ENCODE peak calls at places on chromosome 17, in four cellular contexts. D is HepG2, Y is K562, P is H1. V is an unnamed sample.

GRCh38 chr17:9371019-9371418 is 204.6 kb downstream of the STX8 start:
- DNase-seq in D (peak; percentile 83), Y (no peak), P (no peak), V (peak; percentile 78)

GRCh38 chr17:65677932-65678331 is 116.5 kb upstream of the AXIN2 start:
- DNase-seq in D (peak; percentile 56), Y (no peak), P (no peak), V (no peak)

GRCh38 chr17:48860034-48860433 is 29.2 kb downstream of the CALCOCO2 start:
- DNase-seq in D (no peak), Y (no peak), P (no peak), V (no peak)

GRCh38 chr17:68512967-68513474 is 791 bp downstream of the PRKAR1A start:
- DNase-seq in D (no peak), Y (no peak), P (no peak), V (peak; percentile 60)

GRCh38 chr17:63439682-63440081 is 6.4 kb downstream of the CYB561 start:
- DNase-seq in D (no peak), Y (no peak), P (no peak), V (peak; percentile 32)

GRCh38 chr17:77497578-77497934 is 356.8 kb downstream of the SEC14L1 start:
- DNase-seq in D (no peak), Y (no peak), P (no peak), V (no peak)

GRCh38 chr17:15744091-15744676 is 12.1 kb downstream of the TBC1D26 start:
- DNase-seq in D (no peak), Y (no peak), P (no peak), V (no peak)

GRCh38 chr17:28946239-28946638 is 5.1 kb downstream of the PHF12 start:
- DNase-seq in D (no peak), Y (no peak), P (no peak), V (peak; percentile 88)

GRCh38 chr17:57577751-57578607 is 167.1 kb downstream of the CCDC182 start:
- DNase-seq in D (peak; percentile 95), Y (no peak), P (no peak), V (no peak)

GRCh38 chr17:77483128-77483598 is 342.4 kb downstream of the SEC14L1 start:
- DNase-seq in D (no peak), Y (no peak), P (no peak), V (no peak)

GRCh38 chr17:50953518-50953830 is 87.3 kb upstream of the TOB1 start:
- DNase-seq in D (no peak), Y (no peak), P (no peak), V (no peak)

GRCh38 chr17:50955667-50956120 is 89.5 kb upstream of the TOB1 start:
- DNase-seq in D (no peak), Y (no peak), P (no peak), V (no peak)

GRCh38 chr17:50953831-50954601 is 87.9 kb upstream of the TOB1 start:
- DNase-seq in D (no peak), Y (no peak), P (no peak), V (peak; percentile 65)

GRCh38 chr17:50955160-50955559 is 89.0 kb upstream of the TOB1 start:
- DNase-seq in D (no peak), Y (no peak), P (no peak), V (no peak)

DNA sequence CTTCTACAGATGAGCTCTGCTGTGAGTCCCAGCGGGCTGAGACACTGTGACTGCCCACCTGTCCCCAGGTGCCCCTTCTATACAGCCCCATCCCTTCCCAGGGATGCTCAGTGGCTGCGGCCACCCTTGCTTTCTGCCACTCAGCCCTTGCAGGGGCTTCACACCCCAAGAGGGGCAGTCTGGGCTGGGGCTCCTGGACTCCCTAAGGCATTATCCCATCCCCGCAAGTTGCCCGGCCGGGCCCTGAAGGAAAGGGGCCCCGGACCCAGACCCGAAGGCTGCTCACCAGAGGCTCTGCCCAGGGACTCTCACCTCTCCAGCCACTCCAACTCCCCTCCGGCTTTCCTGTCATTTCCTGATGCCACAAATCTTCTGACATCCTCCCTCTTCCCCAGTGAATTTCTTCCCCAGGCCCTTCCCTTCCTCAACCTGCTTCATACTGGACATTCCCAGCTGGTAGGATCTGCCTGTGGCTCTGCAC is 88.5 kb upstream of the TOB1 start:
- DNase-seq in D (no peak), Y (no peak), P (no peak), V (no peak)
- H3K9ac ChIP-seq in D (no peak overlapping the region), Y (peak overlapping the region; percentile 18), P (no peak overlapping the region), V (no peak overlapping the region)

GRCh38 chr17:81400154-81400938 is 5.1 kb downstream of the BAHCC1 start:
- DNase-seq in D (no peak), Y (peak; percentile 60), P (no peak), V (peak; percentile 67)
- TF ChIP-seq JUN in D (no peak), Y (no peak), P (no peak), V (no peak)

DNA sequence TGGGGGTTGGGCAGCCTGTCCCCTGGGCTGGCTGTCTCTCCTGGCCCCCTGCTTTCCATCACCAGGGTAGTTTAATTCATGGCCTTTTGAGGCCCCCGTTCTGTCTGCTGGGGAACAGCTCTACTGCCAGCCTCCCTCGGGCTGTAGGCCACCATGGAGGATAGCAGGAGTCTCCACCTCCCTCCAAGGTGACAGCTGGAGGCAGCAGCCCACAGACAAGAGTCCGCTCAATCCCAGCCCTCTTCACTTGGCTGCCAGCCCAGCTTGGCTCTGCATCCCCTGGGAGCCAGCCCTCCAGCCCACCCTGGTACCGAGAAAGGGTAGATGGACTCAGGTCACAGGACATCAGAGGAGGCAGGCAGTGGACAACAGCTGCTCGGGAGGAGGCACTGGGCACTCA is 194.6 kb upstream of the SDK2 start:
- DNase-seq in D (no peak), Y (no peak), P (no peak), V (no peak)
- H3K9ac ChIP-seq in D (no peak overlapping the region), Y (no peak overlapping the region), P (no peak overlapping the region), V (no peak overlapping the region)

DNA sequence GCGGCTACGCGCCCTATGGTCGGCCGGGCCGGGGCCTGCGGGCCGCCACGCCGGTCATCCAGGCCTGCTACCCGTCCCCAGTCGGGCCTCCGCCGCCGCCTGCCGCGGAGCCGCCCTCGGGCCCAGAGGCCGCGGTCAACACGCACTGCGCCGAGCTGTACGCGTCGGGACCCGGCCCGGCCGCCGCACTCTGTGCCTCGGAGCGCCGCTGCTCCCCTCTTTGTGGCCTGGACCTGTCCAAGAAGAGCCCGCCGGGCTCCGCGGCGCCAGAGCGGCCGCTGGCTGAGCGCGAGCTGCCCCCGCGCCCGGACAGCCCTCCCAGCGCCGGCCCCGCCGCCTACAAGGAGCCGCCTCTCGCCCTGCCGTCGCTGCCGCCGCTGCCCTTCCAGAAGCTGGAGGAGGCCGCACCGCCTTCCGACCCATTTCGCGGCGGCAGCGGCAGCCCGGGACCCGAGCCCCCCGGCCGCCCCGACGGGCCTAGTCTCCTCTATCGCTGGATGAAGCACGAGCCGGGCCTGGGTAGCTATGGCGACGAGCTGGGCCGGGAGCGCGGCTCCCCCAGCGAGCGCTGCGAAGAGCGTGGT is 2.3 kb downstream of the HIC1 start:
- DNase-seq in D (no peak), Y (no peak), P (no peak), V (no peak)
- TF ChIP-seq JUN in D (no peak), Y (no peak), P (no peak), V (no peak)